ENCODE peak calls at places on chromosomes 4 and X, in seven cellular contexts. U is sigmoid colon, A is progenitor cell of endocrine pancreas, G is pancreas, Z is type B pancreatic cell, B is BJ, I is MCF 10A. P is an unnamed sample.

GRCh38 chrX:40734956-40735317 is 405 bp downstream of the MED14 start:
- DNase-seq in A (no peak), U (peak), G (no peak), I (peak), B (no peak), Z (no peak), P (no peak)

GRCh38 chr4:145108128-145108527 is 10.0 kb downstream of the ABCE1 start:
- DNase-seq in A (no peak), I (no peak), Z (no peak), G (no peak), B (no peak), U (no peak), P (no peak)

GRCh38 chrX:106780259-106780658 is 22.2 kb upstream of the TBC1D8B start:
- DNase-seq in I (peak), G (no peak), B (no peak), U (no peak), A (no peak), Z (no peak), P (no peak)

GRCh38 chr4:71777891-71778290 is 6.0 kb downstream of the GC start:
- DNase-seq in Z (no peak), G (no peak), B (no peak), I (no peak), A (no peak), U (no peak), P (no peak)

GRCh38 chrX:119647089-119647488 is 40.9 kb upstream of the NKRF start:
- DNase-seq in G (no peak), A (no peak), U (no peak), I (no peak), B (no peak), Z (no peak), P (no peak)

GRCh38 chr4:111650146-111650545 is 495.1 kb upstream of the FAM241A start:
- DNase-seq in G (no peak), Z (no peak), A (no peak), I (no peak), B (no peak), U (no peak), P (no peak)

GRCh38 chr4:175705407-175705806 is 106.7 kb downstream of the GPM6A start:
- DNase-seq in Z (no peak), I (peak), B (no peak), A (no peak), G (no peak), U (peak), P (no peak)

GRCh38 chr4:7647211-7647931 is 212.6 kb upstream of the PSAPL1 start:
- DNase-seq in Z (no peak), I (no peak), U (no peak), B (no peak), G (no peak), A (no peak), P (no peak)

GRCh38 chrX:123860506-123860840 is 620 bp downstream of the XIAP start:
- DNase-seq in I (no peak), A (no peak), G (no peak), Z (no peak), B (no peak), U (no peak), P (no peak)

GRCh38 chr4:27791640-27792039 is 931.0 kb downstream of the STIM2 start:
- DNase-seq in I (peak), Z (no peak), A (no peak), G (no peak), U (no peak), B (no peak), P (no peak)

GRCh38 chrX:68708503-68709290 is 61.2 kb downstream of the STARD8 start:
- DNase-seq in A (no peak), Z (no peak), U (no peak), B (no peak), I (no peak), G (no peak), P (no peak)

GRCh38 chr4:41814565-41814964 is 66.0 kb upstream of the PHOX2B start:
- DNase-seq in U (no peak), Z (no peak), A (no peak), B (no peak), I (no peak), G (no peak), P (no peak)

GRCh38 chr4:105619193-105619931 is 66.9 kb downstream of the ARHGEF38 start:
- DNase-seq in Z (no peak), I (peak), U (peak), G (peak), A (no peak), B (no peak), P (no peak)

GRCh38 chr4:186095406-186095805 is 9.1 kb upstream of the FAM149A start:
- DNase-seq in B (no peak), I (no peak), U (no peak), G (no peak), Z (no peak), A (no peak), P (no peak)

GRCh38 chr4:7295917-7296660 is 103.8 kb downstream of the SORCS2 start:
- DNase-seq in U (no peak), B (no peak), Z (no peak), G (no peak), A (no peak), I (peak), P (no peak)

GRCh38 chrX:71533850-71534515 is 1.1 kb downstream of the OGT start:
- DNase-seq in G (no peak), A (no peak), U (no peak), Z (no peak), B (no peak), I (peak), P (no peak)

GRCh38 chrX:34559325-34559724 is 97.8 kb downstream of the TMEM47 start:
- DNase-seq in Z (no peak), I (peak), B (no peak), G (no peak), A (no peak), U (no peak), P (no peak)

GRCh38 chr4:93994175-93994994 is 165.8 kb downstream of the ATOH1 start:
- DNase-seq in I (no peak), Z (no peak), A (no peak), B (no peak), U (no peak), G (no peak), P (no peak)

GRCh38 chr4:127505203-127505602 is 127.6 kb upstream of the INTU start:
- DNase-seq in A (no peak), B (no peak), G (no peak), I (peak), U (no peak), Z (no peak), P (no peak)

GRCh38 chr4:140186651-140187315 is 32.8 kb upstream of the MAML3 start:
- DNase-seq in B (no peak), A (no peak), U (peak), Z (no peak), G (no peak), I (peak), P (no peak)

GRCh38 chr4:112355662-112356061 is 58.5 kb downstream of the ALPK1 start:
- DNase-seq in A (no peak), B (no peak), I (no peak), G (no peak), Z (no peak), U (no peak), P (no peak)

GRCh38 chrX:139642241-139642927 is 65.6 kb downstream of the MCF2 start:
- DNase-seq in I (peak), G (no peak), A (no peak), B (no peak), U (no peak), Z (no peak), P (peak)

GRCh38 chrX:106751407-106751806 is 24.9 kb downstream of the RNF128 start:
- DNase-seq in A (no peak), I (no peak), U (no peak), G (no peak), B (no peak), Z (no peak), P (no peak)

GRCh38 chrX:135513140-135513535 is 7.3 kb upstream of the INTS6L start:
- DNase-seq in G (no peak), I (no peak), B (no peak), Z (no peak), A (no peak), U (no peak), P (no peak)

GRCh38 chr4:56575820-56576429 is 70.3 kb downstream of the ARL9 start:
- DNase-seq in Z (no peak), U (no peak), G (no peak), A (no peak), B (peak), I (peak), P (no peak)
- TF ChIP-seq CTCF in Z (peak), U (peak), G (no peak), A (peak), B (peak), I (peak), P (peak)

DNA sequence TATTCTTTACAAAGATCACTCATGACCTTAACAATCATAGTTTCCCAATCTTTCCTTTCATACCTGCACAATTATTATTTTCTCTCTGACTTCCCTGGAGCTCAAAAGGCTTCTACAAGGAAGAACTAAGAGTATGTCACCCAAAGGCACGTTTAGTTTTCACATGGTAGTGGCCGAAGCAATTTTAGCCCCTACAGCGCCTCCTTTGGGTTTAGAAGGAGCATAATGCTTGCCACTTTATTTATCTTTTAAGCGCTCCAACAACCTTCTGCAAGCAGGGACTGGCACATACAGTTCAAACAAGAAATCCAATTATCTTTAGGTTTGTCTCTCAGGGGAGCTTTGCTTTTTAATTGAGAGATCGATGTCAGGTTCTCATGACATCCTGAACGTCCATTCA is 42.0 kb upstream of the IGSF1 start:
- DNase-seq in A (no peak), Z (no peak), I (no peak), U (no peak), G (no peak), B (no peak), P (no peak)
- TF ChIP-seq CTCF in A (no peak), Z (no peak), I (no peak), U (no peak), G (no peak), B (no peak), P (no peak)

DNA sequence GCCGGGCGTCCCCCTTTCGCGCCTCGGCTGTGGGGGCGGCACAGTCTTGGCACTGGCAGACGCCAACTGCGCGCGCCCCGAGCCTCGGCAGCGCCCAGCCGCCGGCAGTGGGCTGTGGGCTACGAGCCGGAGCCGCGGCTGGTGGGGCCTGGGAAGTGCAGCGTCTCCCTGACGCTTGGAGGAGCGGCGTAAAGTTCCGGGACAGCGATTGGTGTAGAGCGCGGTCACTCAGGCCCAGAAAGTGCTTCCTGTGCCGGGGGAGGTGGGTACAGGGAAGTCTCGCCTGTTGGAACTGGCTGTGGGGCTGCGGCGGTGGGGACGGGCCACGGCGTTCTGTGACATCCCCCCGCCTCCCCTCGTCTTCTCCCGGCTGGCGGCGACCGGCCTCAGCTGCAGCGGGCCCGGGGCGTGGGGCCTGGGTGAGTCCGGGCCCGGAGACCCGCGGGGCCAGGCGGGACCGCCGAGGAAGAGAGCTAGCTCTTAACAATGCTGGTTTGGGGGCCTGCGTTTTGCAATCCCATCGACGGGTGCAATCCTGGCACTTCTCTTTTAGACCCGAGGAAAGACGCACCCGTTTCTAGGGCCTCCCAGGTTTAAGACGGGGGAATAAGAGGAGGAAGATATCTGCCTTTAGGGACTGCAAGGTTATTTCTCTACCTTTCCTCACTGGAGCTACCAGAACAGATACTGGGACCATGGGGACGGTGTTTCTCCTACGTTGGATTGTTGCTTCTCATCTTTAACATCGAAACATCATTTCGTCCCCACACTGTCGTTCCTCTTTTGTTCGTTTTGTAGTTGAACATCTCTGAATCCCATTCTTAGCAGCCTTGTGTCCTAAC is at the start of the genes RWDD4 and TRAPPC11:
- DNase-seq in G (peak), A (peak), B (peak), I (peak), U (peak), Z (peak), P (peak)
- TF ChIP-seq CTCF in G (peak), A (peak), B (peak), I (peak), U (peak), Z (peak), P (no peak)

GRCh38 chr4:77833158-77833724 is 14.1 kb upstream of the CNOT6L start:
- DNase-seq in I (peak), A (no peak), B (no peak), U (no peak), G (no peak), Z (no peak), P (no peak)
- TF ChIP-seq CTCF in I (no peak), A (no peak), B (no peak), U (no peak), G (no peak), Z (no peak), P (no peak)

DNA sequence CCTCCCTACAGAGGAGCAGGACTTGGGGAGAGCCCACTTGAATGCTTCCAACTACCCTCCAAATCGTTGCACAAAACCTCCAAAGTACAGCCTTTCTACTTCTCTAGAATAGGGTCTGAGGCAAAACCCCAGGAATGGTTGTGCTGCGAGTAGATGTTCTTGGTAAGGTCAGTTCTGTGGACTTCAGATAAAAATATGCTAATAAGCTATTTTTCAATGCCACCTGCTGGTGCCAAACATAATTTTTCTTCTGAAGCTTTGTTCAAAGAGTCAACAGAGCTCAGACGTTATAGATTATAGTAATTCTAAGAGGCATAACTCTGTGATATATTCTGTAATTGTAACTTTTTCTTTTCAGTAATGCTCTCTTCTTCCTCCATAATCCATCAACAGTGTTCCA is 425.7 kb downstream of the GPAT3 start:
- DNase-seq in I (peak), U (no peak), A (no peak), G (no peak), B (no peak), Z (no peak), P (no peak)
- TF ChIP-seq CTCF in I (peak), U (no peak), A (no peak), G (no peak), B (peak), Z (peak), P (no peak)

P was measured in D721Med.